ENCODE peak calls at places on chromosomes 7 and 10, in eight cellular contexts. G is pancreas; W is HFF-Myc; M is caudate nucleus; Y is GDM1; S is naive thymus-derived CD8-positive, alpha-beta T cell; N is GM19239; O is omental fat pad. R is an unnamed sample.

GRCh38 chr10:106560925-106561640 is 603.4 kb downstream of the SORCS1 start:
- DNase-seq in G (no peak), W (no peak), M (no peak), Y (no peak), S (no peak), N (no peak), O (no peak), R (no peak)

GRCh38 chr7:33905389-33906032 is at the start of gene BMPER:
- DNase-seq in G (peak), W (no peak), M (no peak), Y (no peak), S (no peak), N (no peak), O (no peak), R (no peak)

GRCh38 chr10:79053081-79053434 is 15.7 kb upstream of the ZMIZ1 start:
- DNase-seq in G (peak), W (no peak), M (no peak), Y (no peak), S (no peak), N (no peak), O (no peak), R (no peak)

GRCh38 chr10:112394475-112394875 is 20.6 kb downstream of the ACSL5 start:
- DNase-seq in G (no peak), W (no peak), M (no peak), Y (no peak), S (no peak), N (no peak), O (no peak), R (no peak)

GRCh38 chr10:6406220-6407033 is 173.6 kb downstream of the PRKCQ start:
- DNase-seq in G (no peak), W (no peak), M (peak), Y (no peak), S (peak), N (no peak), O (no peak), R (no peak)

GRCh38 chr10:116861796-116862195 is 12.5 kb downstream of the ENO4 start:
- DNase-seq in G (no peak), W (no peak), M (no peak), Y (no peak), S (no peak), N (no peak), O (no peak), R (no peak)

GRCh38 chr10:131977323-131978096 is 4.2 kb downstream of the BNIP3 start:
- DNase-seq in G (no peak), W (no peak), M (no peak), Y (no peak), S (no peak), N (no peak), O (no peak), R (no peak)

GRCh38 chr7:141974831-141975230 is 1.3 kb upstream of the TAS2R38 start:
- DNase-seq in G (no peak), W (no peak), M (no peak), Y (no peak), S (no peak), N (no peak), O (no peak), R (no peak)

GRCh38 chr7:1483079-1483478 is 21.1 kb downstream of the INTS1 start:
- DNase-seq in G (no peak), W (no peak), M (no peak), Y (no peak), S (no peak), N (no peak), O (no peak), R (no peak)

GRCh38 chr10:23158370-23158769 is 33.7 kb upstream of the PTF1A start:
- DNase-seq in G (peak), W (peak), M (peak), Y (peak), S (peak), N (peak), O (no peak), R (peak)

GRCh38 chr7:121484089-121484763 is 88.1 kb upstream of the FAM3C start:
- DNase-seq in G (no peak), W (no peak), M (no peak), Y (no peak), S (no peak), N (no peak), O (no peak), R (no peak)

GRCh38 chr10:79979973-79980687 is 31.2 kb upstream of the SFTPD start:
- DNase-seq in G (no peak), W (no peak), M (no peak), Y (no peak), S (no peak), N (no peak), O (no peak), R (no peak)

GRCh38 chr10:103894454-103894853 is 23.5 kb downstream of the STN1 start:
- DNase-seq in G (no peak), W (no peak), M (no peak), Y (no peak), S (no peak), N (no peak), O (no peak), R (no peak)

GRCh38 chr7:84104841-84105240 is 89.7 kb downstream of the SEMA3A start:
- DNase-seq in G (no peak), W (no peak), M (no peak), Y (no peak), S (no peak), N (no peak), O (no peak), R (no peak)

GRCh38 chr10:43387678-43388032 is 16.2 kb downstream of the FXYD4 start:
- DNase-seq in G (no peak), W (no peak), M (no peak), Y (no peak), S (no peak), N (no peak), O (no peak), R (no peak)

GRCh38 chr10:43254199-43254730 is 12.6 kb downstream of the RASGEF1A start:
- DNase-seq in G (peak), W (no peak), M (no peak), Y (no peak), S (peak), N (peak), O (peak), R (no peak)

GRCh38 chr7:151632750-151633515 is 113.2 kb upstream of the RHEB start:
- DNase-seq in G (peak), W (no peak), M (no peak), Y (peak), S (peak), N (peak), O (no peak), R (no peak)

GRCh38 chr7:155576416-155576815 is 30.1 kb upstream of the CNPY1 start:
- DNase-seq in G (no peak), W (no peak), M (no peak), Y (no peak), S (no peak), N (no peak), O (no peak), R (no peak)

GRCh38 chr10:108048898-108049297 is 884.4 kb upstream of the SORCS1 start:
- DNase-seq in G (no peak), W (no peak), M (no peak), Y (no peak), S (no peak), N (no peak), O (no peak), R (no peak)

GRCh38 chr7:508461-509170 is 11.0 kb downstream of the PDGFA start:
- DNase-seq in G (no peak), W (no peak), M (no peak), Y (no peak), S (no peak), N (no peak), O (no peak), R (no peak)

GRCh38 chr10:30788307-30788706 is 158.8 kb upstream of the LYZL2 start:
- DNase-seq in G (no peak), W (no peak), M (no peak), Y (no peak), S (no peak), N (no peak), O (no peak), R (no peak)

GRCh38 chr7:68218461-68218860 is 1221.8 kb downstream of the TYW1 start:
- DNase-seq in G (no peak), W (no peak), M (no peak), Y (no peak), S (no peak), N (no peak), O (no peak), R (no peak)

GRCh38 chr7:114082934-114083647 is 164.3 kb upstream of the PPP1R3A start:
- DNase-seq in G (peak), W (no peak), M (no peak), Y (no peak), S (no peak), N (no peak), O (no peak), R (no peak)

GRCh38 chr7:18313970-18314369 is 181.6 kb upstream of the HDAC9 start:
- DNase-seq in G (no peak), W (no peak), M (no peak), Y (no peak), S (no peak), N (no peak), O (no peak), R (no peak)

GRCh38 chr7:44191171-44191570 is 1.9 kb upstream of the GCK start:
- DNase-seq in G (no peak), W (no peak), M (no peak), Y (no peak), S (no peak), N (no peak), O (no peak), R (no peak)

GRCh38 chr7:142796501-142797341 is 26.0 kb downstream of the PRSS2 start:
- DNase-seq in G (no peak), W (no peak), M (no peak), Y (no peak), S (peak), N (no peak), O (no peak), R (no peak)

GRCh38 chr7:156889746-156890145 is 3.2 kb downstream of the LMBR1 start:
- DNase-seq in G (no peak), W (no peak), M (no peak), Y (no peak), S (no peak), N (no peak), O (no peak), R (no peak)

GRCh38 chr7:1336509-1336908 is 103.8 kb downstream of the UNCX start:
- DNase-seq in G (no peak), W (no peak), M (no peak), Y (no peak), S (no peak), N (no peak), O (no peak), R (no peak)

GRCh38 chr10:97543025-97543546 is 29.5 kb upstream of the ANKRD2 start:
- DNase-seq in G (peak), W (peak), M (peak), Y (peak), S (no peak), N (no peak), O (peak), R (peak)

GRCh38 chr10:127884501-127884900 is 8.2 kb downstream of the CLRN3 start:
- DNase-seq in G (no peak), W (no peak), M (no peak), Y (no peak), S (no peak), N (no peak), O (no peak), R (no peak)

GRCh38 chr10:77416327-77417135 is 221.1 kb downstream of the KCNMA1 start:
- DNase-seq in G (no peak), W (peak), M (no peak), Y (no peak), S (no peak), N (no peak), O (no peak), R (peak)

GRCh38 chr10:89427629-89428028 is 13.3 kb downstream of the IFIT5 start:
- DNase-seq in G (no peak), W (no peak), M (no peak), Y (no peak), S (no peak), N (no peak), O (no peak), R (peak)

GRCh38 chr10:94088926-94089381 is 95.2 kb downstream of the PLCE1 start:
- DNase-seq in G (no peak), W (no peak), M (no peak), Y (no peak), S (no peak), N (no peak), O (no peak), R (peak)

R was measured in AG04450.